ENCODE peak calls at places on chromosome 15, in five cellular contexts. M is GOT3; Q is GM03348; N is activated naive CD4-positive, alpha-beta T cell; E is lower leg skin. T is an unnamed sample.

GRCh38 chr15:100601158-100601557 is 826 bp downstream of the LINS1 start:
- DNase-seq in Q (peak; percentile 5), N (peak; percentile 7), M (no peak), E (no peak), T (peak; percentile 52)

GRCh38 chr15:85179700-85180099 is 198.0 kb downstream of the PDE8A start:
- DNase-seq in Q (no peak), N (no peak), E (no peak), M (no peak), T (no peak)

GRCh38 chr15:33639968-33640367 is 328.3 kb upstream of the CHRM5 start:
- DNase-seq in Q (no peak), E (no peak), N (no peak), M (no peak), T (peak; percentile 65)

GRCh38 chr15:69408841-69409240 is 5.3 kb upstream of the KIF23 start:
- DNase-seq in E (no peak), Q (no peak), M (no peak), N (no peak), T (no peak)

GRCh38 chr15:99472416-99473145 is 93.2 kb upstream of the MEF2A start:
- DNase-seq in Q (no peak), N (no peak), M (no peak), E (no peak), T (no peak)

GRCh38 chr15:93317772-93318171 is 228.8 kb upstream of the RGMA start:
- DNase-seq in E (peak; percentile 21), Q (no peak), N (no peak), M (no peak), T (no peak)

GRCh38 chr15:33858836-33859235 is 109.5 kb upstream of the CHRM5 start:
- DNase-seq in E (no peak), N (no peak), M (no peak), Q (no peak), T (no peak)

GRCh38 chr15:41695750-41696436 is 35.7 kb downstream of the MGA start:
- DNase-seq in Q (no peak), N (peak; percentile 4), E (no peak), M (no peak), T (peak; percentile 18)

T was measured in CMK.